ENCODE peak calls at places on chromosomes 7 and 10, in nine cellular contexts. One of them, this sample, is unnamed.

GRCh38 chr7:36887969-36888368 is 163.7 kb upstream of the AOAH start:
- DNase-seq in retinal pigment epithelial cell: no peak
- DNase-seq in activated CD8-positive, alpha-beta memory T cell treated with anti-CD3 and anti-CD28 coated beads for 1 hour: no peak
- DNase-seq in heart left ventricle: no peak
- DNase-seq in mucosa of gallbladder: no peak
- DNase-seq in Ammon's horn: no peak
- DNase-seq in NCI-H2081: no peak
- DNase-seq in NCI-H1417: no peak
- DNase-seq in PC-3: no peak
- DNase-seq in this sample: no peak

GRCh38 chr7:96596120-96596826 is 113.4 kb downstream of the SEM1 start:
- DNase-seq in mucosa of gallbladder: no peak
- DNase-seq in NCI-H1417: peak; percentile 83
- DNase-seq in Ammon's horn: no peak
- DNase-seq in NCI-H2081: peak; percentile 100
- DNase-seq in heart left ventricle: no peak
- DNase-seq in retinal pigment epithelial cell: peak; percentile 20
- DNase-seq in activated CD8-positive, alpha-beta memory T cell treated with anti-CD3 and anti-CD28 coated beads for 1 hour: no peak
- DNase-seq in PC-3: peak; percentile 32
- DNase-seq in this sample: peak; percentile 6

GRCh38 chr7:151727579-151728285 is 149.2 kb downstream of the PRKAG2 start:
- DNase-seq in retinal pigment epithelial cell: peak; percentile 88
- DNase-seq in PC-3: peak; percentile 98
- DNase-seq in heart left ventricle: peak; percentile 83
- DNase-seq in Ammon's horn: no peak
- DNase-seq in NCI-H2081: no peak
- DNase-seq in NCI-H1417: no peak
- DNase-seq in mucosa of gallbladder: peak; percentile 67
- DNase-seq in activated CD8-positive, alpha-beta memory T cell treated with anti-CD3 and anti-CD28 coated beads for 1 hour: no peak
- DNase-seq in this sample: peak; percentile 96

GRCh38 chr7:140541513-140542192 is 62.3 kb upstream of the MKRN1 start:
- DNase-seq in NCI-H2081: peak; percentile 56
- DNase-seq in activated CD8-positive, alpha-beta memory T cell treated with anti-CD3 and anti-CD28 coated beads for 1 hour: no peak
- DNase-seq in retinal pigment epithelial cell: peak; percentile 59
- DNase-seq in Ammon's horn: no peak
- DNase-seq in NCI-H1417: peak; percentile 96
- DNase-seq in heart left ventricle: peak; percentile 80
- DNase-seq in PC-3: peak; percentile 87
- DNase-seq in mucosa of gallbladder: peak; percentile 64
- DNase-seq in this sample: peak; percentile 93

GRCh38 chr7:442457-442856 is 77.2 kb downstream of the PDGFA start:
- DNase-seq in heart left ventricle: no peak
- DNase-seq in activated CD8-positive, alpha-beta memory T cell treated with anti-CD3 and anti-CD28 coated beads for 1 hour: no peak
- DNase-seq in NCI-H1417: no peak
- DNase-seq in PC-3: no peak
- DNase-seq in retinal pigment epithelial cell: no peak
- DNase-seq in Ammon's horn: no peak
- DNase-seq in NCI-H2081: no peak
- DNase-seq in mucosa of gallbladder: no peak
- DNase-seq in this sample: no peak

GRCh38 chr10:113947138-113948011 is 92.9 kb downstream of the NHLRC2 start:
- DNase-seq in NCI-H1417: no peak
- DNase-seq in activated CD8-positive, alpha-beta memory T cell treated with anti-CD3 and anti-CD28 coated beads for 1 hour: no peak
- DNase-seq in heart left ventricle: peak; percentile 57
- DNase-seq in retinal pigment epithelial cell: no peak
- DNase-seq in mucosa of gallbladder: peak; percentile 63
- DNase-seq in NCI-H2081: no peak
- DNase-seq in Ammon's horn: no peak
- DNase-seq in PC-3: peak; percentile 17
- DNase-seq in this sample: no peak

GRCh38 chr10:91589015-91589655 is 43.7 kb downstream of the PPP1R3C start:
- DNase-seq in activated CD8-positive, alpha-beta memory T cell treated with anti-CD3 and anti-CD28 coated beads for 1 hour: no peak
- DNase-seq in retinal pigment epithelial cell: no peak
- DNase-seq in NCI-H2081: no peak
- DNase-seq in Ammon's horn: no peak
- DNase-seq in heart left ventricle: peak; percentile 83
- DNase-seq in mucosa of gallbladder: peak; percentile 74
- DNase-seq in NCI-H1417: no peak
- DNase-seq in PC-3: peak; percentile 23
- DNase-seq in this sample: no peak

GRCh38 chr7:142567201-142567600 is 182.1 kb upstream of the PRSS1 start:
- DNase-seq in retinal pigment epithelial cell: no peak
- DNase-seq in NCI-H2081: no peak
- DNase-seq in activated CD8-positive, alpha-beta memory T cell treated with anti-CD3 and anti-CD28 coated beads for 1 hour: no peak
- DNase-seq in NCI-H1417: no peak
- DNase-seq in PC-3: no peak
- DNase-seq in heart left ventricle: no peak
- DNase-seq in Ammon's horn: no peak
- DNase-seq in mucosa of gallbladder: no peak
- DNase-seq in this sample: no peak

GRCh38 chr7:133854739-133855138 is 272.4 kb upstream of the LRGUK start:
- DNase-seq in mucosa of gallbladder: no peak
- DNase-seq in Ammon's horn: peak; percentile 37
- DNase-seq in heart left ventricle: no peak
- DNase-seq in NCI-H2081: peak; percentile 57
- DNase-seq in NCI-H1417: peak; percentile 78
- DNase-seq in retinal pigment epithelial cell: peak; percentile 13
- DNase-seq in PC-3: peak; percentile 69
- DNase-seq in activated CD8-positive, alpha-beta memory T cell treated with anti-CD3 and anti-CD28 coated beads for 1 hour: no peak
- DNase-seq in this sample: peak; percentile 2

GRCh38 chr10:64091889-64092288 is 570.7 kb downstream of the REEP3 start:
- DNase-seq in NCI-H1417: no peak
- DNase-seq in NCI-H2081: no peak
- DNase-seq in retinal pigment epithelial cell: no peak
- DNase-seq in Ammon's horn: peak; percentile 55
- DNase-seq in PC-3: peak; percentile 72
- DNase-seq in mucosa of gallbladder: no peak
- DNase-seq in heart left ventricle: no peak
- DNase-seq in activated CD8-positive, alpha-beta memory T cell treated with anti-CD3 and anti-CD28 coated beads for 1 hour: no peak
- DNase-seq in this sample: peak; percentile 18

This sample was measured in RWPE1.